ENCODE peak calls at places on chromosome 7, in eight cellular contexts. B is SJCRH30; H is NCI-H1694; Z is stimulated activated CD4-positive, alpha-beta T cell treated with anti-CD3 and anti-CD28 coated beads, Interleukin-2, amount 100 ng/mL, for 24 hours; M is cardiac muscle cell; N is progenitor cell of endocrine pancreas; E is naive thymus-derived CD8-positive, alpha-beta T cell; W is GM12865. V is an unnamed sample.

GRCh38 chr7:659996-660395 is 66.5 kb upstream of the DNAAF5 start:
- DNase-seq in B (no peak), H (no peak), Z (no peak), M (no peak), N (no peak), E (no peak), W (no peak), V (no peak)

GRCh38 chr7:33038639-33039038 is 23.9 kb downstream of the NT5C3A start:
- DNase-seq in B (no peak), H (no peak), Z (no peak), M (no peak), N (no peak), E (no peak), W (no peak), V (no peak)

GRCh38 chr7:96833701-96834453 is 124.2 kb upstream of the SEM1 start:
- DNase-seq in B (no peak), H (no peak), Z (no peak), M (peak; percentile 5), N (no peak), E (no peak), W (no peak), V (no peak)

GRCh38 chr7:28036748-28037147 is 143.8 kb downstream of the JAZF1 start:
- DNase-seq in B (no peak), H (no peak), Z (no peak), M (no peak), N (no peak), E (no peak), W (no peak), V (no peak)

GRCh38 chr7:12524794-12525386 is 45.6 kb upstream of the SCIN start:
- DNase-seq in B (peak; percentile 62), H (peak; percentile 35), Z (no peak), M (peak; percentile 57), N (no peak), E (no peak), W (peak; percentile 59), V (no peak)

GRCh38 chr7:18352339-18353255 is 143.0 kb upstream of the HDAC9 start:
- DNase-seq in B (peak; percentile 77), H (peak; percentile 13), Z (peak; percentile 5), M (peak; percentile 66), N (peak; percentile 19), E (no peak), W (peak; percentile 61), V (peak; percentile 60)

GRCh38 chr7:138166681-138167080 is 90.4 kb downstream of the AKR1D1 start:
- DNase-seq in B (no peak), H (no peak), Z (no peak), M (no peak), N (no peak), E (no peak), W (no peak), V (no peak)

GRCh38 chr7:106206826-106207541 is 77.8 kb downstream of the NAMPT start:
- DNase-seq in B (peak; percentile 75), H (no peak), Z (no peak), M (no peak), N (no peak), E (no peak), W (no peak), V (no peak)

GRCh38 chr7:31488562-31489203 is 25.2 kb upstream of the ITPRID1 start:
- DNase-seq in B (peak; percentile 73), H (no peak), Z (peak; percentile 63), M (peak; percentile 50), N (no peak), E (no peak), W (peak; percentile 83), V (peak; percentile 66)

GRCh38 chr7:123432601-123433000 is 101.8 kb downstream of the IQUB start:
- DNase-seq in B (no peak), H (no peak), Z (no peak), M (no peak), N (no peak), E (no peak), W (no peak), V (no peak)

GRCh38 chr7:45359781-45360180 is 202.2 kb downstream of the RAMP3 start:
- DNase-seq in B (no peak), H (no peak), Z (no peak), M (no peak), N (no peak), E (no peak), W (no peak), V (no peak)

GRCh38 chr7:20458483-20458882 is 127.8 kb downstream of the ITGB8 start:
- DNase-seq in B (no peak), H (no peak), Z (no peak), M (no peak), N (no peak), E (no peak), W (no peak), V (no peak)

GRCh38 chr7:36006656-36007229 is 146.3 kb upstream of the EEPD1 start:
- DNase-seq in B (no peak), H (no peak), Z (no peak), M (no peak), N (no peak), E (no peak), W (no peak), V (no peak)

GRCh38 chr7:130891254-130892094 is 157.5 kb upstream of the KLF14 start:
- DNase-seq in B (no peak), H (no peak), Z (no peak), M (no peak), N (no peak), E (no peak), W (no peak), V (no peak)

V was measured in endothelial cell.